ENCODE peak calls at places on chromosomes 7 and 10, in nine cellular contexts. One of them, this sample, is unnamed.

GRCh38 chr7:132996581-132997242 is 85.2 kb downstream of the CHCHD3 start:
- DNase-seq in hepatocyte: no peak
- DNase-seq in endodermal cell: peak; percentile 48
- DNase-seq in mammary epithelial cell: no peak
- DNase-seq in SJSA1: no peak
- DNase-seq in transverse colon: no peak
- DNase-seq in cardiac muscle cell: no peak
- DNase-seq in heart left ventricle: no peak
- DNase-seq in Panc1: no peak
- DNase-seq in this sample: no peak

GRCh38 chr10:78319371-78319770 is 285.7 kb downstream of the RPS24 start:
- DNase-seq in hepatocyte: peak; percentile 65
- DNase-seq in SJSA1: no peak
- DNase-seq in Panc1: no peak
- DNase-seq in mammary epithelial cell: no peak
- DNase-seq in heart left ventricle: no peak
- DNase-seq in cardiac muscle cell: no peak
- DNase-seq in endodermal cell: no peak
- DNase-seq in transverse colon: no peak
- DNase-seq in this sample: no peak

GRCh38 chr7:24959735-24960485 is 20.1 kb downstream of the OSBPL3 start:
- DNase-seq in hepatocyte: no peak
- DNase-seq in mammary epithelial cell: no peak
- DNase-seq in cardiac muscle cell: no peak
- DNase-seq in transverse colon: no peak
- DNase-seq in Panc1: no peak
- DNase-seq in SJSA1: no peak
- DNase-seq in endodermal cell: no peak
- DNase-seq in heart left ventricle: no peak
- DNase-seq in this sample: no peak

GRCh38 chr10:114173680-114174461 is at the start of gene CCDC186:
- DNase-seq in mammary epithelial cell: peak; percentile 97
- DNase-seq in SJSA1: peak; percentile 82
- DNase-seq in hepatocyte: peak; percentile 98
- DNase-seq in Panc1: peak; percentile 78
- DNase-seq in transverse colon: peak; percentile 99
- DNase-seq in cardiac muscle cell: peak; percentile 99
- DNase-seq in endodermal cell: peak; percentile 99
- DNase-seq in heart left ventricle: peak; percentile 97
- DNase-seq in this sample: peak; percentile 99

GRCh38 chr10:44389150-44389549 is 4.3 kb upstream of the CXCL12 start:
- DNase-seq in cardiac muscle cell: no peak
- DNase-seq in heart left ventricle: peak; percentile 83
- DNase-seq in mammary epithelial cell: no peak
- DNase-seq in endodermal cell: peak; percentile 31
- DNase-seq in transverse colon: no peak
- DNase-seq in hepatocyte: no peak
- DNase-seq in SJSA1: no peak
- DNase-seq in Panc1: no peak
- DNase-seq in this sample: no peak

GRCh38 chr7:140079121-140079536 is 16.4 kb upstream of the PARP12 start:
- DNase-seq in cardiac muscle cell: peak; percentile 35
- DNase-seq in hepatocyte: peak; percentile 25
- DNase-seq in mammary epithelial cell: peak; percentile 46
- DNase-seq in heart left ventricle: no peak
- DNase-seq in transverse colon: no peak
- DNase-seq in Panc1: no peak
- DNase-seq in SJSA1: peak; percentile 20
- DNase-seq in endodermal cell: peak; percentile 90
- DNase-seq in this sample: no peak

GRCh38 chr7:156450473-156450872 is 190.1 kb upstream of the RNF32 start:
- DNase-seq in mammary epithelial cell: no peak
- DNase-seq in SJSA1: no peak
- DNase-seq in transverse colon: no peak
- DNase-seq in heart left ventricle: no peak
- DNase-seq in hepatocyte: no peak
- DNase-seq in cardiac muscle cell: no peak
- DNase-seq in Panc1: no peak
- DNase-seq in endodermal cell: peak; percentile 4
- DNase-seq in this sample: no peak

GRCh38 chr7:2006231-2006771 is 226.4 kb downstream of the MAD1L1 start:
- DNase-seq in endodermal cell: no peak
- DNase-seq in heart left ventricle: peak; percentile 43
- DNase-seq in SJSA1: no peak
- DNase-seq in hepatocyte: no peak
- DNase-seq in cardiac muscle cell: no peak
- DNase-seq in Panc1: no peak
- DNase-seq in transverse colon: no peak
- DNase-seq in mammary epithelial cell: no peak
- DNase-seq in this sample: no peak

GRCh38 chr7:106178593-106179134 is 66.6 kb upstream of the SYPL1 start:
- DNase-seq in Panc1: no peak
- DNase-seq in SJSA1: peak; percentile 23
- DNase-seq in cardiac muscle cell: no peak
- DNase-seq in mammary epithelial cell: peak; percentile 55
- DNase-seq in endodermal cell: no peak
- DNase-seq in hepatocyte: peak; percentile 18
- DNase-seq in transverse colon: no peak
- DNase-seq in heart left ventricle: peak; percentile 35
- DNase-seq in this sample: peak; percentile 46

GRCh38 chr7:119562839-119563238 is 710.1 kb upstream of the KCND2 start:
- DNase-seq in transverse colon: no peak
- DNase-seq in cardiac muscle cell: no peak
- DNase-seq in Panc1: no peak
- DNase-seq in hepatocyte: no peak
- DNase-seq in mammary epithelial cell: no peak
- DNase-seq in endodermal cell: no peak
- DNase-seq in heart left ventricle: no peak
- DNase-seq in SJSA1: no peak
- DNase-seq in this sample: no peak

GRCh38 chr10:48806282-48806681 is 121.6 kb downstream of the WDFY4 start:
- DNase-seq in cardiac muscle cell: no peak
- DNase-seq in hepatocyte: no peak
- DNase-seq in SJSA1: no peak
- DNase-seq in Panc1: no peak
- DNase-seq in heart left ventricle: no peak
- DNase-seq in transverse colon: no peak
- DNase-seq in endodermal cell: no peak
- DNase-seq in mammary epithelial cell: no peak
- DNase-seq in this sample: no peak

GRCh38 chr7:33873981-33874750 is 31.2 kb upstream of the BMPER start:
- DNase-seq in mammary epithelial cell: peak; percentile 84
- DNase-seq in hepatocyte: no peak
- DNase-seq in cardiac muscle cell: no peak
- DNase-seq in SJSA1: peak; percentile 83
- DNase-seq in endodermal cell: no peak
- DNase-seq in transverse colon: no peak
- DNase-seq in heart left ventricle: no peak
- DNase-seq in Panc1: no peak
- DNase-seq in this sample: peak; percentile 58

GRCh38 chr7:36305648-36306047 is 84.0 kb upstream of the ANLN start:
- DNase-seq in SJSA1: no peak
- DNase-seq in endodermal cell: no peak
- DNase-seq in mammary epithelial cell: no peak
- DNase-seq in Panc1: no peak
- DNase-seq in transverse colon: no peak
- DNase-seq in hepatocyte: no peak
- DNase-seq in heart left ventricle: no peak
- DNase-seq in cardiac muscle cell: no peak
- DNase-seq in this sample: no peak

DNA sequence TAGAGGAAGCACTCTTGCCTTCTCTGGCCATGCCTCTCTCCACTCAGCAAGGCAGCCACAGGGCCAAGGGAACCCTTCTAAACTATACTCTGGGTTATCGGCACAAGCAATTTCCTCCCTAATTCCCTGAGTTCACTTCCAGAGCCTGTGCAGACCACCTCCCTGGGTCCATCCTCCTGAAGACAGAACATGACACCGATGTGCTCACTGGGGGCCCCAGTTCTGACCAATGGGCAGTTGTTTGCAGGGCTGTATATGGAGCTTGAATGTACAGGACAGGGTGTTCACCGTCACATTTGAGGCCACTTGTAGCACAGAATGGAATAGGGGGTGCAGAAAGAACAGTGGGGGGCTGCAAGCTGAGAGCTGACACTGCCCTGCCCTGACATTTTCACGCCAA is 77.7 kb downstream of the TFEC start:
- DNase-seq in cardiac muscle cell: no peak
- DNase-seq in SJSA1: no peak
- DNase-seq in transverse colon: no peak
- DNase-seq in heart left ventricle: no peak
- DNase-seq in mammary epithelial cell: no peak
- DNase-seq in Panc1: no peak
- DNase-seq in hepatocyte: no peak
- DNase-seq in endodermal cell: no peak
- DNase-seq in this sample: no peak
- H3K27ac ChIP-seq in cardiac muscle cell: no peak overlapping the region
- H3K27ac ChIP-seq in SJSA1: no peak overlapping the region
- H3K27ac ChIP-seq in transverse colon: no peak overlapping the region
- H3K27ac ChIP-seq in heart left ventricle: no peak overlapping the region
- H3K27ac ChIP-seq in mammary epithelial cell: no peak overlapping the region
- H3K27ac ChIP-seq in Panc1: no peak overlapping the region
- H3K27ac ChIP-seq in hepatocyte: no peak overlapping the region
- H3K27ac ChIP-seq in endodermal cell: no peak overlapping the region
- H3K27ac ChIP-seq in this sample: no peak overlapping the region

GRCh38 chr10:60828489-60828852 is 50.2 kb downstream of the CDK1 start:
- DNase-seq in transverse colon: no peak
- DNase-seq in cardiac muscle cell: no peak
- DNase-seq in endodermal cell: no peak
- DNase-seq in mammary epithelial cell: no peak
- DNase-seq in Panc1: no peak
- DNase-seq in heart left ventricle: no peak
- DNase-seq in SJSA1: no peak
- DNase-seq in hepatocyte: no peak
- DNase-seq in this sample: no peak
- H3K27ac ChIP-seq in transverse colon: peak overlapping the region; percentile 14
- H3K27ac ChIP-seq in cardiac muscle cell: no peak overlapping the region
- H3K27ac ChIP-seq in endodermal cell: no peak overlapping the region
- H3K27ac ChIP-seq in mammary epithelial cell: no peak overlapping the region
- H3K27ac ChIP-seq in Panc1: no peak overlapping the region
- H3K27ac ChIP-seq in heart left ventricle: peak overlapping the region; percentile 75
- H3K27ac ChIP-seq in SJSA1: peak overlapping the region; percentile 62
- H3K27ac ChIP-seq in hepatocyte: peak overlapping the region; percentile 24
- H3K27ac ChIP-seq in this sample: no peak overlapping the region

DNA sequence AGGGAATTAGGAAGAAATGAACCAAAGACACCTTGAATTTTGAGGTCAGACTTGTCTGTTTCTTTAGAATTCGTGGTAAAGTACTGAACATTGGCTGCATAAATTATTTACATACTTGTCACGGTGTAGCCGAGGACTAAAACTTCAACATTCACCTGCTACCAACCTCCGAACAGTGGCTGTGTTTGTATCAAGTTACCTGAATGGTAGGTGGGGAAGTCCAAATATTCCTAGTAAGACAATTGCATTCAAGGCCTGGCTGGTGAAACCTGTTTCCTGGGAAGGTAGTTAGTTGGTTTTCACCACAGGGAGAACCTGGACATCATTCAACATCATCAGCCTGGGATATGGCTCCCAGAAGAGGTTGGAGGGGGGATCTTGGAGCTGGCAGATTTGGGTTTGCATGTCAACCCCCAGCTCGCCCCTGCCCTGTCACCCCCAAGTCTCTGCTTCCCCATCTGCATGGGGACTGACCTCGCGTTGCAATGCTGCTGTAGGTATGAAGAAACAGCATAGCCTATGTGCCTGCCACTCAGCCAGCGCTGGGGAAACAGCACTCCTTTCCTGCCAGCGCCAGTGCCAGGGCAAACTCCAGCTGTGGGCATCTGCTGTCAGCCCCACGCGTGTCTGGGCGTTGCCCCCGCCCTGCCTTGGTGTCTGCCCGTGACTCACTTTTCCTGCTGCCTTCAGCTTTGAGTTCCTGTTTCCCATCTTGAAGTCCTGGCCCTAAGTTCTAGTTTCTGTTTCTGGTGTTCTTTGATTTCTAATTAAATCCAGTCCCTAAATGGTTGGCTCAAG is 12.7 kb upstream of the LARP4B start:
- DNase-seq in hepatocyte: no peak
- DNase-seq in SJSA1: no peak
- DNase-seq in mammary epithelial cell: peak; percentile 59
- DNase-seq in heart left ventricle: peak; percentile 76
- DNase-seq in transverse colon: peak; percentile 53
- DNase-seq in endodermal cell: no peak
- DNase-seq in Panc1: no peak
- DNase-seq in cardiac muscle cell: no peak
- DNase-seq in this sample: peak; percentile 19
- H3K27ac ChIP-seq in hepatocyte: no peak overlapping the region
- H3K27ac ChIP-seq in SJSA1: no peak overlapping the region
- H3K27ac ChIP-seq in mammary epithelial cell: no peak overlapping the region
- H3K27ac ChIP-seq in heart left ventricle: peak overlapping the region; percentile 31
- H3K27ac ChIP-seq in transverse colon: peak overlapping the region; percentile 37
- H3K27ac ChIP-seq in endodermal cell: no peak overlapping the region
- H3K27ac ChIP-seq in Panc1: no peak overlapping the region
- H3K27ac ChIP-seq in cardiac muscle cell: no peak overlapping the region
- H3K27ac ChIP-seq in this sample: peak overlapping the region; percentile 43

GRCh38 chr7:30815016-30815854 is 44.0 kb downstream of the MINDY4 start:
- DNase-seq in SJSA1: no peak
- DNase-seq in cardiac muscle cell: no peak
- DNase-seq in endodermal cell: no peak
- DNase-seq in heart left ventricle: peak; percentile 60
- DNase-seq in Panc1: no peak
- DNase-seq in transverse colon: no peak
- DNase-seq in mammary epithelial cell: no peak
- DNase-seq in hepatocyte: no peak
- DNase-seq in this sample: no peak

GRCh38 chr7:30817060-30817770 is 46.0 kb downstream of the MINDY4 start:
- DNase-seq in endodermal cell: no peak
- DNase-seq in heart left ventricle: no peak
- DNase-seq in Panc1: no peak
- DNase-seq in transverse colon: no peak
- DNase-seq in cardiac muscle cell: no peak
- DNase-seq in mammary epithelial cell: peak; percentile 30
- DNase-seq in SJSA1: no peak
- DNase-seq in hepatocyte: no peak
- DNase-seq in this sample: peak; percentile 29

GRCh38 chr7:30812676-30813075 is 41.5 kb downstream of the MINDY4 start:
- DNase-seq in endodermal cell: no peak
- DNase-seq in mammary epithelial cell: no peak
- DNase-seq in transverse colon: no peak
- DNase-seq in SJSA1: no peak
- DNase-seq in Panc1: no peak
- DNase-seq in hepatocyte: no peak
- DNase-seq in cardiac muscle cell: no peak
- DNase-seq in heart left ventricle: no peak
- DNase-seq in this sample: no peak

GRCh38 chr7:30813466-30813865 is 42.2 kb downstream of the MINDY4 start:
- DNase-seq in Panc1: no peak
- DNase-seq in hepatocyte: no peak
- DNase-seq in mammary epithelial cell: no peak
- DNase-seq in cardiac muscle cell: peak; percentile 35
- DNase-seq in endodermal cell: no peak
- DNase-seq in heart left ventricle: peak; percentile 45
- DNase-seq in SJSA1: no peak
- DNase-seq in transverse colon: no peak
- DNase-seq in this sample: no peak

GRCh38 chr7:30816291-30817059 is 45.3 kb downstream of the MINDY4 start:
- DNase-seq in Panc1: no peak
- DNase-seq in endodermal cell: no peak
- DNase-seq in mammary epithelial cell: no peak
- DNase-seq in heart left ventricle: peak; percentile 59
- DNase-seq in cardiac muscle cell: no peak
- DNase-seq in transverse colon: no peak
- DNase-seq in hepatocyte: no peak
- DNase-seq in SJSA1: no peak
- DNase-seq in this sample: no peak
- H3K27ac ChIP-seq in Panc1: no peak overlapping the region
- H3K27ac ChIP-seq in endodermal cell: no peak overlapping the region
- H3K27ac ChIP-seq in mammary epithelial cell: no peak overlapping the region
- H3K27ac ChIP-seq in heart left ventricle: peak overlapping the region; percentile 85
- H3K27ac ChIP-seq in cardiac muscle cell: no peak overlapping the region
- H3K27ac ChIP-seq in transverse colon: peak overlapping the region; percentile 75
- H3K27ac ChIP-seq in hepatocyte: no peak overlapping the region
- H3K27ac ChIP-seq in SJSA1: no peak overlapping the region
- H3K27ac ChIP-seq in this sample: no peak overlapping the region

This sample was measured in RWPE1.